ENCODE peak calls at places on chromosomes 4 and X, in five cellular contexts. X is ascending aorta, J is GM12865, U is GM23338, Y is fibroblast of pulmonary artery. N is an unnamed sample.

GRCh38 chr4:16125571-16126445 is 42.0 kb upstream of the PROM1 start:
- DNase-seq in J (no peak), U (peak), Y (no peak), X (no peak), N (no peak)

GRCh38 chr4:132818091-132818490 is 331.0 kb upstream of the PCDH10 start:
- DNase-seq in Y (peak), U (peak), X (no peak), J (no peak), N (peak)

GRCh38 chr4:148961526-148961925 is 519.3 kb upstream of the NR3C2 start:
- DNase-seq in X (no peak), J (no peak), Y (no peak), U (no peak), N (no peak)

GRCh38 chr4:142379277-142380051 is 466.6 kb downstream of the INPP4B start:
- DNase-seq in Y (peak), U (no peak), X (no peak), J (no peak), N (no peak)

GRCh38 chr4:152628128-152628527 is 51.7 kb downstream of the TMEM154 start:
- DNase-seq in J (no peak), U (no peak), X (no peak), Y (no peak), N (no peak)

GRCh38 chr4:8342651-8343050 is 73.1 kb downstream of the HTRA3 start:
- DNase-seq in X (peak), Y (no peak), J (no peak), U (peak), N (no peak)

GRCh38 chr4:171813195-171813955 is at the start of gene GALNTL6:
- DNase-seq in J (peak), X (peak), U (peak), Y (peak), N (no peak)

GRCh38 chr4:20641971-20642370 is 58.3 kb upstream of the PACRGL start:
- DNase-seq in Y (no peak), J (no peak), U (no peak), X (no peak), N (no peak)

GRCh38 chr4:56654238-56654632 is 26.9 kb downstream of the HOPX start:
- DNase-seq in J (no peak), X (no peak), Y (peak), U (no peak), N (no peak)

GRCh38 chrX:68433155-68433980 is at the start of gene OPHN1:
- DNase-seq in J (peak), U (peak), Y (peak), X (peak), N (peak)

GRCh38 chrX:30196322-30196721 is 19.0 kb upstream of the MAGEB2 start:
- DNase-seq in U (peak), X (no peak), Y (peak), J (peak), N (no peak)

GRCh38 chr4:81826817-81827424 is 355.2 kb upstream of the RASGEF1B start:
- DNase-seq in U (no peak), X (no peak), J (no peak), Y (no peak), N (no peak)

GRCh38 chr4:153922148-153922547 is 133.3 kb upstream of the SFRP2 start:
- DNase-seq in J (no peak), U (no peak), Y (no peak), X (no peak), N (no peak)

GRCh38 chr4:141011799-141012377 is 121.4 kb downstream of the RNF150 start:
- DNase-seq in J (no peak), X (no peak), Y (no peak), U (no peak), N (no peak)

GRCh38 chrX:21730011-21730410 is 27.9 kb downstream of the SMPX start:
- DNase-seq in X (no peak), Y (no peak), J (no peak), U (no peak), N (no peak)

GRCh38 chrX:65610040-65610439 is 57.4 kb upstream of the MSN start:
- DNase-seq in X (no peak), Y (peak), J (no peak), U (no peak), N (no peak)

GRCh38 chr4:5758741-5759140 is 47.7 kb downstream of the EVC start:
- DNase-seq in X (peak), J (peak), Y (peak), U (no peak), N (no peak)

GRCh38 chr4:20074450-20074849 is 177.3 kb upstream of the SLIT2 start:
- DNase-seq in Y (peak), U (no peak), J (no peak), X (no peak), N (no peak)

GRCh38 chrX:153333271-153333670 is 682 bp upstream of the ZNF275 start:
- DNase-seq in X (no peak), Y (peak), U (no peak), J (no peak), N (no peak)

GRCh38 chr4:949656-950055 is 17.4 kb downstream of the TMEM175 start:
- DNase-seq in U (no peak), X (no peak), J (no peak), Y (no peak), N (no peak)

GRCh38 chrX:102728646-102729045 is 8.1 kb downstream of the GPRASP3 start:
- DNase-seq in U (no peak), X (no peak), J (no peak), Y (no peak), N (no peak)

GRCh38 chr4:189117426-189117825 is 823.2 kb upstream of the FRG1 start:
- DNase-seq in Y (no peak), U (peak), X (no peak), J (no peak), N (no peak)

GRCh38 chr4:38831653-38832052 is 25.0 kb downstream of the TLR6 start:
- DNase-seq in X (no peak), U (no peak), J (no peak), Y (peak), N (no peak)

GRCh38 chr4:127352220-127352619 is 280.5 kb upstream of the INTU start:
- DNase-seq in J (no peak), X (no peak), Y (no peak), U (peak), N (no peak)

GRCh38 chr4:11471613-11472012 is 42.9 kb upstream of the HS3ST1 start:
- DNase-seq in Y (peak), X (no peak), U (no peak), J (peak), N (no peak)

GRCh38 chr4:145234086-145234694 is 53.8 kb upstream of the OTUD4 start:
- DNase-seq in U (peak), Y (peak), X (no peak), J (peak), N (peak)

GRCh38 chr4:140789752-140790151 is 33.6 kb upstream of the TBC1D9 start:
- DNase-seq in J (peak), U (no peak), X (no peak), Y (peak), N (no peak)

GRCh38 chrX:6041630-6042029 is 187.0 kb downstream of the NLGN4X start:
- DNase-seq in U (no peak), J (no peak), X (no peak), Y (peak), N (no peak)

GRCh38 chr4:52958232-52958631 is 96.1 kb downstream of the RASL11B start:
- DNase-seq in X (no peak), U (no peak), J (no peak), Y (no peak), N (no peak)

GRCh38 chr4:40843696-40844095 is 93.9 kb downstream of the NSUN7 start:
- DNase-seq in J (peak), Y (no peak), X (no peak), U (peak), N (no peak)

GRCh38 chr4:11698846-11699590 is 270.3 kb upstream of the HS3ST1 start:
- DNase-seq in X (no peak), U (no peak), J (no peak), Y (peak), N (no peak)

GRCh38 chr4:8639777-8640720 is 47.5 kb downstream of the CPZ start:
- DNase-seq in Y (no peak), J (no peak), U (no peak), X (no peak), N (no peak)

GRCh38 chrX:34810911-34811310 is 131.7 kb upstream of the FAM47B start:
- DNase-seq in U (no peak), Y (no peak), J (no peak), X (no peak), N (no peak)

GRCh38 chr4:185925910-185926360 is 113.9 kb upstream of the SORBS2 start:
- DNase-seq in U (peak), J (no peak), X (no peak), Y (no peak), N (no peak)

GRCh38 chr4:167622481-167623240 is 388.4 kb upstream of the SPOCK3 start:
- DNase-seq in U (peak), X (no peak), J (peak), Y (peak), N (peak)

GRCh38 chr4:2968381-2968780 is 5.0 kb downstream of the GRK4 start:
- DNase-seq in J (no peak), U (no peak), Y (peak), X (no peak), N (no peak)

GRCh38 chrX:43836435-43837184 is 45.6 kb downstream of the MAOB start:
- DNase-seq in Y (peak), U (peak), X (no peak), J (peak), N (no peak)

GRCh38 chr4:9703391-9703790 is 78.0 kb upstream of the DRD5 start:
- DNase-seq in Y (peak), J (peak), U (peak), X (peak), N (peak)

GRCh38 chrX:3348191-3348590 is 1.7 kb upstream of the MXRA5 start:
- DNase-seq in Y (no peak), J (no peak), X (no peak), U (no peak), N (no peak)
- TF ChIP-seq CTCF in Y (no peak), J (no peak), X (no peak), U (no peak), N (no peak)

DNA sequence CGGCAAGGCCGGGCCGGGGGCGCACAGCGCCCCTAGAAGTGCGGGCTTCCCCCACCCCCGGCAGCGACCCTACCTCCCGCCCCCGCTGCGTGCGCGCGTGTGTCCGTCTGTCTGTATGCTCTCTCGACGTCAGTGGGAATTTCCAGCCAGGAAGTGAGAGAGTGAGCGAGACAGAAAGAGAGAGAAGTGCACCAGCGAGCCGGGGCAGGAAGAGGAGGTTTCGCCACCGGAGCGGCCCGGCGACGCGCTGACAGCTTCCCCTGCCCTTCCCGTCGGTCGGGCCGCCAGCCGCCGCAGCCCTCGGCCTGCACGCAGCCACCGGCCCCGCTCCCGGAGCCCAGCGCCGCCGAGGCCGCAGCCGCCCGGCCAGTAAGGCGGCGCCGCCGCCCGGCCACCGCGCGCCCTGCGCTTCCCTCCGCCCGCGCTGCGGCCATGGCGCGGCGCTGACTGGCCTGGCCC is at the start of gene NFKB1:
- DNase-seq in U (peak), X (peak), J (peak), Y (peak), N (no peak)
- TF ChIP-seq CTCF in U (no peak), X (no peak), J (no peak), Y (no peak), N (no peak)

GRCh38 chrX:40282348-40282747 is 184.6 kb upstream of the BCOR start:
- DNase-seq in U (no peak), J (no peak), X (no peak), Y (no peak), N (no peak)

GRCh38 chrX:40282901-40283674 is 185.3 kb upstream of the BCOR start:
- DNase-seq in Y (no peak), U (no peak), J (no peak), X (no peak), N (no peak)

GRCh38 chrX:40285876-40286275 is 188.1 kb upstream of the BCOR start:
- DNase-seq in X (no peak), J (no peak), U (no peak), Y (no peak), N (no peak)

GRCh38 chrX:40283981-40284380 is 186.2 kb upstream of the BCOR start:
- DNase-seq in Y (no peak), J (no peak), X (no peak), U (no peak), N (no peak)

DNA sequence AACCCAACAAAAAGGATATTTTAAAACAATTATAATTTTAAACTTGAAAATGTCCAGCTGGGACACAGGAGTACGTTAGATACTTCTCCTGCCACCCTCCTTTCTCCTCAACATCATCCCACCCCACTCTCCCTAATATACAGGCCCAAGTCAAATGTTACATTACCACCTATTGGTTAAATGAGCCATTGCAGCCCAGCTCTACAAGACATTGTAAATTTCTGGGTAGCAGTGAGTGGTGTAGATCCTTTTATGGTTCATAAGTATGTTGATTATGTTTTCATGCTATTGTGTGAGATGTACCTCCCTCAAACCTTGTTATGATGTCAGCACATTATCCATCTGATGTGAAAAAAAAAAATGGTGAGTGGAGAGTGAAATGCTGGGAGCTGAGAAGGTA is 187.1 kb upstream of the BCOR start:
- DNase-seq in Y (no peak), U (no peak), X (no peak), J (no peak), N (no peak)
- TF ChIP-seq CTCF in Y (no peak), U (no peak), X (no peak), J (no peak), N (no peak)

GRCh38 chrX:1754077-1754476 is 139.2 kb downstream of the ASMT start:
- DNase-seq in Y (no peak), X (no peak), U (no peak), J (no peak), N (no peak)

GRCh38 chrX:1750267-1750666 is 135.4 kb downstream of the ASMT start:
- DNase-seq in U (no peak), X (no peak), J (no peak), Y (no peak), N (no peak)

GRCh38 chrX:1748408-1748807 is 133.5 kb downstream of the ASMT start:
- DNase-seq in Y (no peak), J (no peak), X (no peak), U (no peak), N (no peak)

GRCh38 chrX:1751781-1752180 is 136.9 kb downstream of the ASMT start:
- DNase-seq in X (no peak), U (no peak), Y (no peak), J (no peak), N (no peak)

GRCh38 chrX:1749499-1749898 is 134.6 kb downstream of the ASMT start:
- DNase-seq in J (no peak), Y (no peak), U (peak), X (no peak), N (no peak)
- TF ChIP-seq CTCF in J (no peak), Y (no peak), U (peak), X (no peak), N (no peak)

GRCh38 chr4:184437988-184438774 is 36.2 kb downstream of the IRF2 start:
- DNase-seq in J (no peak), U (no peak), Y (no peak), X (no peak), N (no peak)
- TF ChIP-seq CTCF in J (no peak), U (no peak), Y (no peak), X (no peak), N (no peak)

GRCh38 chrX:24294619-24295018 is 19.2 kb downstream of the SUPT20HL2 start:
- DNase-seq in J (no peak), Y (peak), U (peak), X (no peak), N (no peak)
- TF ChIP-seq CTCF in J (no peak), Y (peak), U (peak), X (no peak), N (peak)

DNA sequence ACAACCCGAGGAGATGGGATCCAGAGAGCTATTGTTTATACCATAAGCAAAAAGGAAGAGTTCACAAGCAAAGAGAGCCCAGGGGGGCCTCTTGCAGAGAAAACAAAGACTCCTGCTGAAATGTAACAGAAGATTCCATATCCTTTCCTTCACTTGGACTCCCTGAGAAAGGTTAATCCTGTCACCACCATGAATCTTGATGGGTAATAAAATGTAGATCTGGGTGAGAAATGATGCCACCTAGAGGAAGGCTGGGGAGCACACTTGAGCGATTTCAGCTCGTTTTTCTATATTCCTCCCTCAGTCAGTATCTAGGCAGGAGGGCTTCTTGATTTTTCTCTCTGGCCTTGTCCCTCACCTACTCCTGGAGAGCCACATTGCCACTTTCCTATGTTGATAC is 10.2 kb upstream of the KCNE5 start:
- DNase-seq in X (no peak), Y (peak), U (peak), J (peak), N (no peak)
- TF ChIP-seq CTCF in X (no peak), Y (peak), U (peak), J (peak), N (peak)

N was measured in progenitor cell of endocrine pancreas.